ENCODE peak calls at places on chromosomes 16 and 17, in eight cellular contexts. E is C1 segment of cervical spinal cord; P is activated CD4-positive, alpha-beta T cell treated with anti-CD3 and anti-CD28 coated beads for 24 hours; A is Right ventricle myocardium superior; N is activated CD8-positive, alpha-beta memory T cell treated with anti-CD3 and anti-CD28 coated beads for 4 hours; Y is ELR; M is PC-3; S is LHCN-M2. O is an unnamed sample.

GRCh38 chr17:65181237-65182061 is 44.3 kb downstream of the RGS9 start:
- DNase-seq in N (no peak), E (no peak), Y (no peak), A (no peak), S (no peak), M (no peak), P (peak; percentile 33), O (no peak)

GRCh38 chr16:85929259-85929704 is 30.3 kb downstream of the IRF8 start:
- DNase-seq in E (no peak), M (peak; percentile 25), N (no peak), P (no peak), Y (no peak), S (no peak), A (no peak), O (no peak)

GRCh38 chr17:79464310-79465010 is 146.4 kb downstream of the RBFOX3 start:
- DNase-seq in A (no peak), Y (no peak), N (no peak), P (no peak), S (no peak), E (no peak), M (no peak), O (no peak)

GRCh38 chr17:83151442-83152220 is 72.2 kb downstream of the METRNL start:
- DNase-seq in M (no peak), Y (no peak), N (no peak), P (no peak), A (no peak), E (no peak), S (no peak), O (no peak)

GRCh38 chr16:50692999-50693781 is at the start of gene NOD2:
- DNase-seq in Y (peak; percentile 26), E (no peak), A (no peak), N (no peak), S (no peak), M (no peak), P (no peak), O (no peak)

GRCh38 chr16:58638148-58639036 is 8.8 kb upstream of the CNOT1 start:
- DNase-seq in E (no peak), M (peak; percentile 74), S (peak; percentile 87), N (no peak), A (peak; percentile 47), P (no peak), Y (peak; percentile 92), O (no peak)

GRCh38 chr16:78045865-78046581 is 23.7 kb downstream of the CLEC3A start:
- DNase-seq in P (peak; percentile 10), Y (peak; percentile 8), N (no peak), S (peak; percentile 1), A (peak; percentile 72), E (peak; percentile 62), M (peak; percentile 31), O (no peak)

GRCh38 chr16:7422489-7422888 is 89.8 kb downstream of the RBFOX1 start:
- DNase-seq in E (no peak), S (no peak), N (no peak), A (no peak), P (no peak), Y (no peak), M (no peak), O (no peak)

GRCh38 chr17:72422505-72423285 is 301.9 kb downstream of the SOX9 start:
- DNase-seq in Y (peak; percentile 100), S (peak; percentile 94), E (no peak), M (peak; percentile 99), P (no peak), A (peak; percentile 68), N (no peak), O (no peak)

GRCh38 chr17:51006601-51007000 is 114.1 kb downstream of the SPAG9 start:
- DNase-seq in E (no peak), P (no peak), Y (no peak), M (no peak), N (no peak), A (no peak), S (no peak), O (no peak)

GRCh38 chr16:54503011-54503410 is 216.4 kb upstream of the IRX3 start:
- DNase-seq in S (no peak), Y (no peak), M (no peak), A (peak; percentile 81), P (no peak), E (no peak), N (no peak), O (no peak)

GRCh38 chr17:42698736-42699414 is 16.5 kb downstream of the CNTNAP1 start:
- DNase-seq in Y (peak; percentile 73), E (no peak), M (peak; percentile 52), P (no peak), N (no peak), A (no peak), S (peak; percentile 71), O (no peak)

GRCh38 chr16:10090816-10091215 is 91.4 kb downstream of the GRIN2A start:
- DNase-seq in P (no peak), N (no peak), S (no peak), A (no peak), E (no peak), Y (peak; percentile 90), M (peak; percentile 50), O (no peak)

O was measured in activated CD4-positive, CD25-positive, alpha-beta regulatory T cell treated with anti-CD3 and anti-CD28 coated beads, Interleukin-2, amount 50 U/mL, for 16 hours.